ENCODE peak calls at places on chromosome 6, in five cellular contexts. V is heart left ventricle, G is body of pancreas, N is small intestine, I is astrocyte. X is an unnamed sample.

GRCh38 chr6:125950293-125950692 is 6.3 kb upstream of the HINT3 start:
- DNase-seq in V (no peak), G (no peak), N (no peak), I (peak; percentile 75), X (peak; percentile 60)

GRCh38 chr6:35425284-35425683 is 26.9 kb upstream of the FANCE start:
- DNase-seq in V (no peak), G (no peak), N (no peak), I (peak; percentile 97), X (no peak)

GRCh38 chr6:139981810-139982550 is 607.5 kb upstream of the CITED2 start:
- DNase-seq in V (no peak), G (no peak), N (peak; percentile 51), I (peak; percentile 46), X (no peak)

GRCh38 chr6:36516991-36517390 is 30.3 kb downstream of the STK38 start:
- DNase-seq in V (no peak), G (no peak), N (no peak), I (no peak), X (no peak)

GRCh38 chr6:140774080-140774505 is 1358.6 kb upstream of the GJE1 start:
- DNase-seq in V (peak; percentile 35), G (peak; percentile 3), N (peak; percentile 42), I (peak; percentile 88), X (no peak)

GRCh38 chr6:44837741-44838140 is 450.2 kb downstream of the CDC5L start:
- DNase-seq in V (no peak), G (no peak), N (no peak), I (no peak), X (no peak)

GRCh38 chr6:111586554-111586953 is 19.1 kb downstream of the TRAF3IP2 start:
- DNase-seq in V (no peak), G (no peak), N (no peak), I (no peak), X (no peak)

GRCh38 chr6:129253731-129254130 is 370.8 kb downstream of the LAMA2 start:
- DNase-seq in V (no peak), G (no peak), N (no peak), I (no peak), X (no peak)

GRCh38 chr6:159217595-159218275 is 48.5 kb downstream of the FNDC1 start:
- DNase-seq in V (no peak), G (peak; percentile 49), N (peak; percentile 4), I (peak; percentile 40), X (peak; percentile 86)

GRCh38 chr6:148997863-148998262 is 251.0 kb downstream of the UST start:
- DNase-seq in V (no peak), G (no peak), N (no peak), I (peak; percentile 69), X (no peak)

GRCh38 chr6:1418471-1419191 is 29.3 kb downstream of the FOXF2 start:
- DNase-seq in V (no peak), G (no peak), N (no peak), I (no peak), X (no peak)

GRCh38 chr6:83958250-83958685 is 75.3 kb upstream of the MRAP2 start:
- DNase-seq in V (no peak), G (no peak), N (no peak), I (peak; percentile 57), X (no peak)

GRCh38 chr6:100371591-100371990 is 93.1 kb downstream of the SIM1 start:
- DNase-seq in V (no peak), G (no peak), N (no peak), I (no peak), X (no peak)

GRCh38 chr6:142944126-142945066 is 580 bp downstream of the HIVEP2 start:
- DNase-seq in V (peak; percentile 92), G (peak; percentile 92), N (peak; percentile 66), I (peak; percentile 92), X (peak; percentile 77)

GRCh38 chr6:41063884-41064285 is 8.3 kb downstream of the OARD1 start:
- DNase-seq in V (no peak), G (no peak), N (no peak), I (no peak), X (no peak)

GRCh38 chr6:20978176-20978614 is 443.9 kb downstream of the CDKAL1 start:
- DNase-seq in V (no peak), G (no peak), N (no peak), I (peak; percentile 63), X (no peak)

GRCh38 chr6:150231456-150231855 is 88.6 kb downstream of the PPP1R14C start:
- DNase-seq in V (no peak), G (no peak), N (no peak), I (peak; percentile 77), X (no peak)

GRCh38 chr6:156557269-156557885 is 219.8 kb upstream of the ARID1B start:
- DNase-seq in V (peak; percentile 30), G (peak; percentile 82), N (no peak), I (peak; percentile 29), X (peak; percentile 72)

GRCh38 chr6:93468291-93468690 is 48.9 kb upstream of the EPHA7 start:
- DNase-seq in V (no peak), G (no peak), N (no peak), I (peak; percentile 51), X (peak; percentile 28)

GRCh38 chr6:158869604-158870417 is 50.6 kb upstream of the EZR start:
- DNase-seq in V (peak; percentile 87), G (peak; percentile 96), N (peak; percentile 99), I (peak; percentile 95), X (peak; percentile 99)

GRCh38 chr6:133980168-133980567 is 27.1 kb downstream of the TBPL1 start:
- DNase-seq in V (no peak), G (no peak), N (no peak), I (no peak), X (no peak)

GRCh38 chr6:169858293-169858934 is 107.0 kb downstream of the ERMARD start:
- DNase-seq in V (no peak), G (no peak), N (no peak), I (no peak), X (no peak)

DNA sequence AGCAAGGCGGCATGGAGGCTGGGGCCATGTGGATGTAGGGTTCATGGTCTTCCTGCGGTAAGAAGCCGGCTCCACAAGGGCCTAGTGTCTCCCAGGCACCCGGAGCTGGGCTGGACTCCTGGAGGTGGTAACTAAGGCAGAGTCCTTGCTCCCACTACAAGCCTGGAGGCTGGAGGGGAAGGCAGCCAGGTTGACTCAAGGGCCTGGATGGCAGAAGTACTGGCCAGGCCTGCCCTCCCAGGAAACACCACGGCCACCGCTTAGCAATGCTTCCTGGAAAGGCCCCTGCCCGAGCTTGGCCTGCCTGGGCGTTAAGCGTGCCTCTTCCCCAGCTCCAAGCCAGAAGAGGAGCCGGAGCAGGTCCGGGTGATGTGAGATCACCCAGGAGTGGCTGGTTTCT is 182.0 kb downstream of the ZDHHC14 start:
- DNase-seq in V (no peak), G (no peak), N (no peak), I (no peak), X (no peak)
- H3K4me3 ChIP-seq in V (no peak overlapping the region), G (no peak overlapping the region), N (no peak overlapping the region), I (no peak overlapping the region), X (no peak overlapping the region)

GRCh38 chr6:30073489-30074240 is 1.9 kb downstream of the RNF39 start:
- DNase-seq in V (no peak), G (no peak), N (no peak), I (no peak), X (peak; percentile 43)
- H3K27me3 ChIP-seq in V (peaks cover 65% of the 10 kb centered on the region), G (no peaks in the 10 kb centered on the region), N (peaks cover 14% of the 10 kb centered on the region), I (peaks cover 72% of the 10 kb centered on the region), X (peaks cover 86% of the 10 kb centered on the region)

DNA sequence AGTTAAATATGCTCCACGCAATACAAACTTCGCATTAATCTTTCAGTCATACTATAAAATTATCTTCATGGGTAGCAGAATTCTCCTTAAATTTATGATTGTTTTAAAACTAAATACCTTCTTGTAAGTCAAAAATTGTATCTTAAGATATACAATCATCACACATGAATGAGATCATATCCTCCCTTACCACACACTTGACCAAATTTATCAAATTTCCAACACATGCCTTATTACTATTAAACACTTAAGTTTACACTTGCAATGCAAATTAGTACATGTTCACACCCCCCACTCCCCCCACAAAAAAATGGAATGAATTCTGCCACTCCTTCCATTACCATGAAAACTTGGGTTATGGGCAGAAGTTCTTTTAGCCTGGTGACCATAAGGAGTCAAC is 13.8 kb downstream of the RANBP9 start:
- DNase-seq in V (no peak), G (no peak), N (no peak), I (no peak), X (no peak)
- H3K4me3 ChIP-seq in V (no peak overlapping the region), G (no peak overlapping the region), N (no peak overlapping the region), I (no peak overlapping the region), X (no peak overlapping the region)

DNA sequence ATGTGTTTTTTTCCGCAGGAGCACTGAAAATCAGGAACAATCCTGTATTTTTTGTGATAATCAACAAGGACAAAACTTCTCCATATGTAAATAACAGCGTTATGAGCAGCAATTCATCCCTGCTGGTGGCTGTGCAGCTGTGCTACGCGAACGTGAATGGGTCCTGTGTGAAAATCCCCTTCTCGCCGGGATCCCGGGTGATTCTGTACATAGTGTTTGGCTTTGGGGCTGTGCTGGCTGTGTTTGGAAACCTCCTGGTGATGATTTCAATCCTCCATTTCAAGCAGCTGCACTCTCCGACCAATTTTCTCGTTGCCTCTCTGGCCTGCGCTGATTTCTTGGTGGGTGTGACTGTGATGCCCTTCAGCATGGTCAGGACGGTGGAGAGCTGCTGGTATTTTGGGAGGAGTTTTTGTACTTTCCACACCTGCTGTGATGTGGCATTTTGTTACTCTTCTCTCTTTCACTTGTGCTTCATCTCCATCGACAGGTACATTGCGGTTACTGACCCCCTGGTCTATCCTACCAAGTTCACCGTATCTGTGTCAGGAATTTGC is at the start of gene TAAR6:
- DNase-seq in V (no peak), G (no peak), N (no peak), I (no peak), X (no peak)
- H3K27me3 ChIP-seq in V (peaks cover 17% of the 10 kb centered on the region), G (no peaks in the 10 kb centered on the region), N (peaks cover 2% of the 10 kb centered on the region), I (peaks cover 6% of the 10 kb centered on the region), X (no peaks in the 10 kb centered on the region)

DNA sequence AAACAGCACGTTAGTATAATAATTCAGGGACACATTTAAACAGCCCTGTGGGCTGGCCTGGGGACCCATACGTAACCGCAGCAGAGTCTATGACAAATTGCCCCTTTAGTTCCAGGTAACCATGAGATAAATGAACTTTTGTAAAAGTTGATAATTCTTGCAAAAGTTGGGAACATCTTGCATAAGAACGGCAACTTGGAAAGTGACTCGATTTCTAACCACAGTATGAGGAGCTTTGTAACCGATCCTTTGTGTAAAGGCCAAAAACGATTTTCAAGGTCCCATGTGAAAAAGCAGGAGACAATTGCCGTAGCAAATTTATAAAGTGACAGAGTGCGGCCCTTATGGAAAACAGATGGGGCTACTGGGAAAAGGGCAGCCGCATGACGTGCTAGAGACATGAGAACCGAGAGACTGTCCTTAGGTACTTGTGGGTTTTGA is 81.6 kb downstream of the PSMG4 start:
- DNase-seq in V (no peak), G (no peak), N (no peak), I (peak; percentile 45), X (no peak)
- H3K4me3 ChIP-seq in V (no peak overlapping the region), G (no peak overlapping the region), N (no peak overlapping the region), I (no peak overlapping the region), X (no peak overlapping the region)

GRCh38 chr6:122789078-122789861 is at the start of gene SMPDL3A:
- DNase-seq in V (peak; percentile 70), G (peak; percentile 81), N (peak; percentile 75), I (peak; percentile 91), X (peak; percentile 85)
- H3K27me3 ChIP-seq in V (no peaks in the 10 kb centered on the region), G (no peaks in the 10 kb centered on the region), N (no peaks in the 10 kb centered on the region), I (no peaks in the 10 kb centered on the region), X (peaks cover 29% of the 10 kb centered on the region)